ENCODE peak calls at places on chromosomes 7 and 10, in four cellular contexts. U, I, R and A are unnamed samples. For H3K4me1 and H3K36me3, the result is how much of the 10 kb centered on the place peaks cover.

GRCh38 chr7:132709971-132710567 is 133.8 kb upstream of the PLXNA4 start:
- DNase-seq in U (peak), I (no peak), R (no peak), A (peak)

GRCh38 chr10:102837230-102837721 is at the start of gene CYP17A1:
- DNase-seq in U (no peak), I (peak), R (no peak), A (no peak)

GRCh38 chr10:102196893-102197292 is 29.2 kb upstream of the ELOVL3 start:
- DNase-seq in U (peak), I (no peak), R (no peak), A (no peak)

GRCh38 chr7:34096135-34096775 is 190.9 kb downstream of the BMPER start:
- DNase-seq in U (peak), I (peak), R (peak), A (no peak)

GRCh38 chr7:85736085-85736484 is 549.2 kb upstream of the SEMA3D start:
- DNase-seq in U (no peak), I (no peak), R (no peak), A (no peak)

GRCh38 chr10:43236176-43236850 is 30.6 kb downstream of the RASGEF1A start:
- DNase-seq in U (no peak), I (no peak), R (no peak), A (no peak)

GRCh38 chr7:46741924-46742607 is 821.0 kb upstream of the IGFBP3 start:
- DNase-seq in U (no peak), I (no peak), R (no peak), A (no peak)

GRCh38 chr7:17661982-17662585 is 278.2 kb downstream of the SNX13 start:
- DNase-seq in U (peak), I (no peak), R (no peak), A (no peak)

GRCh38 chr10:34181545-34182300 is 633.4 kb downstream of the PARD3 start:
- DNase-seq in U (peak), I (no peak), R (no peak), A (no peak)

GRCh38 chr7:21076054-21076453 is 289.4 kb upstream of the SP8 start:
- DNase-seq in U (no peak), I (no peak), R (peak), A (peak)

GRCh38 chr10:74363727-74364126 is 212.7 kb downstream of the ADK start:
- DNase-seq in U (no peak), I (no peak), R (no peak), A (no peak)

GRCh38 chr7:36683695-36684357 is 40.5 kb downstream of the AOAH start:
- DNase-seq in U (no peak), I (no peak), R (no peak), A (peak)

GRCh38 chr10:91335147-91335546 is 75.0 kb upstream of the HECTD2 start:
- DNase-seq in U (no peak), I (no peak), R (no peak), A (no peak)

GRCh38 chr7:101880536-101881443 is 63.4 kb downstream of the CUX1 start:
- DNase-seq in U (peak), I (no peak), R (no peak), A (peak)

GRCh38 chr7:16644624-16644986 is 949 bp downstream of the ANKMY2 start:
- DNase-seq in U (peak), I (peak), R (peak), A (peak)

GRCh38 chr7:30800785-30801252 is 29.6 kb downstream of the MINDY4 start:
- DNase-seq in U (peak), I (peak), R (peak), A (peak)

GRCh38 chr10:46257099-46257498 is 29.7 kb upstream of the ANTXRL start:
- DNase-seq in U (no peak), I (no peak), R (no peak), A (no peak)

GRCh38 chr10:99341860-99342517 is 12.8 kb downstream of the CNNM1 start:
- DNase-seq in U (peak), I (no peak), R (no peak), A (no peak)

GRCh38 chr7:108226723-108227359 is 96.7 kb upstream of the LAMB4 start:
- DNase-seq in U (no peak), I (no peak), R (no peak), A (no peak)

GRCh38 chr7:126441745-126442144 is 811.0 kb downstream of the GRM8 start:
- DNase-seq in U (no peak), I (no peak), R (no peak), A (no peak)

GRCh38 chr10:117968354-117969182 is 78.2 kb downstream of the RAB11FIP2 start:
- DNase-seq in U (no peak), I (no peak), R (no peak), A (no peak)

GRCh38 chr10:124210263-124210662 is 116.9 kb upstream of the CHST15 start:
- DNase-seq in U (no peak), I (no peak), R (no peak), A (no peak)

GRCh38 chr10:7179536-7179935 is 231.3 kb downstream of the SFMBT2 start:
- DNase-seq in U (no peak), I (no peak), R (no peak), A (no peak)

GRCh38 chr10:119412244-119412750 is 130.2 kb downstream of the RGS10 start:
- DNase-seq in U (peak), I (peak), R (peak), A (no peak)

GRCh38 chr10:38600696-38601095 is 506.6 kb downstream of the ZNF37A start:
- DNase-seq in U (no peak), I (no peak), R (no peak), A (no peak)

GRCh38 chr7:107103369-107103768 is 58.9 kb downstream of the PRKAR2B start:
- DNase-seq in U (peak), I (no peak), R (no peak), A (no peak)

GRCh38 chr7:40244226-40244625 is 109.4 kb downstream of the SUGCT start:
- DNase-seq in U (no peak), I (no peak), R (no peak), A (no peak)

GRCh38 chr10:119815671-119816070 is 57.0 kb downstream of the MCMBP start:
- DNase-seq in U (no peak), I (no peak), R (no peak), A (no peak)

GRCh38 chr7:139526578-139527544 is 3.4 kb downstream of the CLEC2L start:
- DNase-seq in U (peak), I (no peak), R (no peak), A (no peak)
- H3K4me3 ChIP-seq in U (no peak), I (no peak), R (no peak), A (no peak)

GRCh38 chr10:48789861-48790739 is 105.4 kb downstream of the WDFY4 start:
- DNase-seq in U (no peak), I (no peak), R (no peak), A (no peak)
- H3K4me1 ChIP-seq in U (under half), I (under half), R (under half), A (under half)

DNA sequence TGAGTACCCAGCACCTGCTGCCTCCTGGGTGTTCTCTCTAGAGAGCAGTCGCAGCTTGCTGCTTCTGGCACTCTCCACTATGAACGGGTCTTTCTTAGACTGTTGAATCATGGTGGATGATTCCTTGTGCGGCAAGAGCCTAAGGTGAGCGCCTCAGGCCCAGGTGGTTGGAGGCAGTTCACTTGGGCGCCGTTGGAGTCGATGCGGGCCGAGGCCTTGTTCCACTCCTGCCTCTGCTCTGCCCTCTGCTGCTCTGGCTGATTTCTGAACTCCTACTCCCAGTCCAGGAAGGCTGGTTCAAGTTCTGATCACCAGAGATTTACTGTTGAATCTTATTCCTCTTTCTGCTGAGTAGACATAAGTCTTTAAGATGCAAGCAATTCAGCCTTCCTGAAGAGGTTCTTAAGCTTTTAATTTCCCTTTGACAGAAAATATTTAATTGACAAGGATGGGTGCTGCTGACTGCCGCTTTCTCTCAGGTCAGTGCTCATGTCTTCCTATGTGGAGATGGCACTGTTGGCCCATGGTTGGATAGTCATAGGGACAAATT is 10.4 kb downstream of the YKT6 start:
- DNase-seq in U (no peak), I (no peak), R (no peak), A (no peak)
- H3K36me3 ChIP-seq in U (half or more), I (half or more), R (half or more), A (under half)

DNA sequence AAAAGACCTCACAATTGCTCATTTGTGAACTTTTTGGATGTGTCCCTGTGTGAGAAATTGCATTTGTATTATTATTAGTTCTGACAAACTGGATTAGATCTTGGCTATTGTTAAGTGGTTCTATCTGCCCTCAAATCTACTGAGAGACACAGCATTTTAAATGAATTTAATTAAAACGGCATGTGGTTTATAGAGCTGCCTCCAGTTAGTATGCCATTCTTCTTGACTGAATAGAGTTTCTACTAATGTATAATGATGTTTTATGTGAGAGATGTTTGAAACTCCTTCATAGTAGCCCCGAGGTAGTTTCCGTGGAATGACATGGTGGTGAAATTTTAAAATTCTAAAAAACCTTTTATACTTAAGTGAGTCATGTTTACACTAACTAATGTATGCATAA is 110.9 kb downstream of the DYNC1I1 start:
- DNase-seq in U (no peak), I (no peak), R (no peak), A (no peak)
- H3K4me3 ChIP-seq in U (no peak), I (no peak), R (no peak), A (no peak)

GRCh38 chr7:151430391-151431205 is 9.3 kb downstream of the CRYGN start:
- DNase-seq in U (no peak), I (no peak), R (no peak), A (no peak)

GRCh38 chr7:151428393-151429231 is 11.3 kb downstream of the CRYGN start:
- DNase-seq in U (peak), I (no peak), R (no peak), A (no peak)

GRCh38 chr7:151431281-151431767 is 8.6 kb downstream of the CRYGN start:
- DNase-seq in U (no peak), I (no peak), R (no peak), A (no peak)

GRCh38 chr7:151429232-151429554 is 10.7 kb downstream of the CRYGN start:
- DNase-seq in U (no peak), I (no peak), R (no peak), A (no peak)

DNA sequence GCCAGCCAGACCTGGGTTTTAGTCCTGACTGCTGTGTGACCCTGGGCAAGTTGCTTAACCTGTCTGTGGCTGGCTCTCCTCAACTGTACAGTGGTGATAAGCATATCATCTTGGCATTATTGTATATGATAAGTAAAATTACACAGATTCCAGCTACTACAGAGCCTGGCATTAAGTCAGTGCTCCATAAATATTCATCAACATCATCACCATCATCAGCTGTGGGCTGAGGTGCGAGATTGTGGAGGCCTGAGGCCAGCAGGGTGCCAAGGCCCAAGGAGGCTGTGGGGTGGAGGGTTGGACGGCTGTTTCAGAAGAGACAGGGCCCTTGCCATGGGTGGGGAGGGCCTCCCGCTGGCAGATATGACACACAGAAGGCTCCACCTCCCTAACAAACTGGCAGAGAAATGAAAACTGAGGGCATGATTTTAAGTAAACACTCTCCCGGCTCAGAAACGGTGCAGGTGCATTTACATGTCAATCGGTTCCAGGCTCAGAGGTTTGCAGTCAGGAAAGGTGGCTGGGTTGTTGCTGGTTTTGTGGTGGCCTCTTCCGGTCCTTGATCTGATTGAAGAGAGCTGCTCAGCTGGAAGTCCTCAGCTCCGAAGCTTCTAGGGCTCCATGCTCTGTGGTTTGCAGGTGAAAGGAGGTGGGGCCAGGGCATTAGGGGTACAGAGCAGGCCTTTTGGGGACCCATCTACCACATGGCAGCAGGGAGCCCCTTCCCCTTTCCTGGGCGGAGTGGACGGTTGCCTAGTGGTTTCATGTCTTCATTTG is 10.2 kb downstream of the CRYGN start:
- DNase-seq in U (peak), I (no peak), R (peak), A (peak)
- H3K4me1 ChIP-seq in U (under half), I (under half), R (under half), A (under half)

GRCh38 chr7:128303624-128304023 is 40.1 kb downstream of the RBM28 start:
- DNase-seq in U (no peak), I (no peak), R (no peak), A (no peak)
- H3K36me3 ChIP-seq in U (under half), I (under half), R (under half), A (under half)

DNA sequence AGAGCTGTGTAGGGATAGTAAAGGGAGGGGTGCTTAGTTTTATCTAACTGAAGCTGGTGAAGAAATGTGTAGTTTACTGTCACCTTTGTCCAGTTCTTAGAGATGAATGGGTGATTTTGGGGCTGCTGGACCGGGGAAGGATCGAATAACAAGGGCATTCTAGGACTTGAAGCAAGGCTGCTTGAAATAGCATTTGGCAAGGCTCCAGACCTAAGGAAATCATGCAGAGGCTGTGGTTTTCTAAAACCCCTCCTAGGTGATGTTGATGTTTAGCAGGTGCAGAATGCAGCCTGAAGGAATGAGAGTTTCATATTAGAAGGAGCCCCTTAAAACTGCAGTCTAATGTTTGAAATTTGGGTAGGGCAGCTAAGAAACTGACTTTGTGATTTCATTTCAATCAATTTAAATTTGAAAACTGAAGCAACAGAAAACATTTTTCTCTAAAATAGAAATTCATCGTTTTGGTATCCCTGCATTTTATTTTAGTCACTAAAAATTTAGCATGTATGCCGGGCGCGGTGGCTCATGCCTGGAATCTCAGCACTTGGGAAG is 68.5 kb downstream of the TET1 start:
- DNase-seq in U (peak), I (no peak), R (peak), A (no peak)
- H3K4me3 ChIP-seq in U (no peak), I (no peak), R (no peak), A (no peak)

GRCh38 chr10:78071140-78071856 is 37.6 kb downstream of the RPS24 start:
- DNase-seq in U (no peak), I (no peak), R (no peak), A (no peak)
- H3K4me1 ChIP-seq in U (under half), I (under half), R (under half), A (under half)

GRCh38 chr7:2237109-2237602 is 4.4 kb upstream of the MAD1L1 start:
- DNase-seq in U (no peak), I (peak), R (peak), A (no peak)
- H3K36me3 ChIP-seq in U (under half), I (under half), R (under half), A (under half)

GRCh38 chr7:43870316-43870715 is 999 bp upstream of the MRPS24 start:
- DNase-seq in U (no peak), I (no peak), R (no peak), A (no peak)
- H3K4me3 ChIP-seq in U (no peak), I (no peak), R (no peak), A (no peak)